ENCODE peak calls at places on chromosome 20, in eight cellular contexts. Y is stimulated activated naive CD8-positive, alpha-beta T cell treated with anti-CD3 and anti-CD28 coated beads, Interleukin-15, Interleukin-2, amounts not matched to agents 100 U/mL and 50 U/mL, for 24 hours; F is amniotic stem cell; G is NCI-H526; S is stimulated activated CD4-positive, alpha-beta T cell treated with anti-CD3 and anti-CD28 coated beads, Interleukin-12 subunit alpha, Interleukin-12 subunit beta, amount 100 ng/mL, for 4 hours; R is hepatocyte; L is brain pericyte; I is fibroblast of lung. J is an unnamed sample.

GRCh38 chr20:34546751-34547181 is 11.8 kb upstream of the MAP1LC3A start:
- DNase-seq in Y (no peak), F (no peak), G (peak), S (no peak), R (no peak), L (no peak), I (no peak), J (no peak)

GRCh38 chr20:50332491-50332980 is 141.9 kb downstream of the CEBPB start:
- DNase-seq in Y (no peak), F (no peak), G (no peak), S (no peak), R (no peak), L (no peak), I (peak), J (no peak)

GRCh38 chr20:46206025-46206424 is 87.9 kb downstream of the CD40 start:
- DNase-seq in Y (peak), F (no peak), G (no peak), S (no peak), R (no peak), L (no peak), I (peak), J (no peak)

GRCh38 chr20:7866279-7866678 is 74.0 kb downstream of the HAO1 start:
- DNase-seq in Y (no peak), F (no peak), G (no peak), S (no peak), R (peak), L (no peak), I (peak), J (no peak)

GRCh38 chr20:44714102-44714700 is 968 bp upstream of the CCN5 start:
- DNase-seq in Y (no peak), F (no peak), G (no peak), S (no peak), R (no peak), L (no peak), I (peak), J (no peak)

GRCh38 chr20:44409132-44409600 is 53.7 kb downstream of the HNF4A start:
- DNase-seq in Y (no peak), F (no peak), G (no peak), S (no peak), R (no peak), L (no peak), I (peak), J (no peak)

GRCh38 chr20:17505664-17506517 is 25.3 kb downstream of the BFSP1 start:
- DNase-seq in Y (peak), F (no peak), G (no peak), S (peak), R (no peak), L (no peak), I (peak), J (no peak)

GRCh38 chr20:10332656-10333421 is 101.2 kb downstream of the MKKS start:
- DNase-seq in Y (no peak), F (no peak), G (peak), S (no peak), R (no peak), L (peak), I (peak), J (peak)

GRCh38 chr20:22626501-22626900 is 42.1 kb upstream of the FOXA2 start:
- DNase-seq in Y (no peak), F (no peak), G (no peak), S (no peak), R (no peak), L (no peak), I (no peak), J (no peak)

GRCh38 chr20:26208296-26209091 is 511.8 kb upstream of the ZNF337 start:
- DNase-seq in Y (peak), F (no peak), G (peak), S (peak), R (peak), L (no peak), I (no peak), J (no peak)

GRCh38 chr20:60152792-60153191 is 194.6 kb downstream of the CDH26 start:
- DNase-seq in Y (no peak), F (no peak), G (no peak), S (no peak), R (no peak), L (no peak), I (no peak), J (no peak)

J was measured in smooth muscle cell of the brain vasculature.